ENCODE peak calls at places on chromosome 12, in five cellular contexts. Y is progenitor cell of endocrine pancreas, M is suprapubic skin, D is omental fat pad, P is AG09309. A is an unnamed sample.

GRCh38 chr12:87054225-87054624 is 798.0 kb upstream of the MGAT4C start:
- DNase-seq in Y (no peak), M (no peak), D (no peak), P (no peak), A (no peak)

GRCh38 chr12:19155981-19156734 is 26.6 kb downstream of the PLEKHA5 start:
- DNase-seq in Y (no peak), M (no peak), D (no peak), P (no peak), A (no peak)

GRCh38 chr12:34387711-34388635 is 365.7 kb downstream of the ALG10 start:
- DNase-seq in Y (no peak), M (no peak), D (no peak), P (no peak), A (no peak)

GRCh38 chr12:64157610-64158009 is 64.5 kb downstream of the KICS2 start:
- DNase-seq in Y (no peak), M (no peak), D (no peak), P (no peak), A (no peak)

GRCh38 chr12:12272869-12273268 is 6.0 kb upstream of the LRP6 start:
- DNase-seq in Y (no peak), M (no peak), D (no peak), P (no peak), A (no peak)

GRCh38 chr12:68106160-68106559 is 53.4 kb downstream of the IFNG start:
- DNase-seq in Y (no peak), M (no peak), D (no peak), P (peak), A (no peak)

GRCh38 chr12:122028165-122028591 is 6.5 kb downstream of the BCL7A start:
- DNase-seq in Y (no peak), M (no peak), D (no peak), P (no peak), A (no peak)

GRCh38 chr12:57452181-57452936 is 2.7 kb upstream of the INHBE start:
- DNase-seq in Y (no peak), M (no peak), D (no peak), P (peak), A (no peak)

GRCh38 chr12:49920241-49920914 is 16.7 kb upstream of the FAIM2 start:
- DNase-seq in Y (no peak), M (no peak), D (no peak), P (no peak), A (no peak)

GRCh38 chr12:3222935-3223334 is 145.8 kb downstream of the TSPAN9 start:
- DNase-seq in Y (no peak), M (no peak), D (no peak), P (no peak), A (no peak)

GRCh38 chr12:24198070-24198469 is 248.6 kb upstream of the SOX5 start:
- DNase-seq in Y (no peak), M (no peak), D (no peak), P (no peak), A (no peak)

GRCh38 chr12:117119592-117120198 is 20.5 kb upstream of the TESC start:
- DNase-seq in Y (peak), M (no peak), D (no peak), P (no peak), A (no peak)

GRCh38 chr12:124512667-124513296 is 54.6 kb downstream of the NCOR2 start:
- DNase-seq in Y (no peak), M (peak), D (peak), P (peak), A (no peak)

GRCh38 chr12:90074086-90074485 is 365.4 kb upstream of the ATP2B1 start:
- DNase-seq in Y (no peak), M (no peak), D (no peak), P (no peak), A (no peak)

GRCh38 chr12:90076851-90077319 is 368.2 kb upstream of the ATP2B1 start:
- DNase-seq in Y (no peak), M (no peak), D (no peak), P (no peak), A (no peak)

GRCh38 chr12:90079811-90080210 is 371.2 kb upstream of the ATP2B1 start:
- DNase-seq in Y (no peak), M (no peak), D (no peak), P (no peak), A (no peak)

GRCh38 chr12:90078344-90078743 is 369.7 kb upstream of the ATP2B1 start:
- DNase-seq in Y (no peak), M (no peak), D (no peak), P (no peak), A (no peak)

GRCh38 chr12:90075685-90076084 is 367.0 kb upstream of the ATP2B1 start:
- DNase-seq in Y (no peak), M (no peak), D (no peak), P (no peak), A (no peak)
- TF ChIP-seq CTCF in Y (no peak), M (no peak), D (no peak), P (no peak), A (no peak)

GRCh38 chr12:109927622-109928021 is 27.5 kb downstream of the TCHP start:
- DNase-seq in Y (no peak), M (peak), D (no peak), P (no peak), A (no peak)
- TF ChIP-seq CTCF in Y (peak), M (peak), D (no peak), P (peak), A (peak)

DNA sequence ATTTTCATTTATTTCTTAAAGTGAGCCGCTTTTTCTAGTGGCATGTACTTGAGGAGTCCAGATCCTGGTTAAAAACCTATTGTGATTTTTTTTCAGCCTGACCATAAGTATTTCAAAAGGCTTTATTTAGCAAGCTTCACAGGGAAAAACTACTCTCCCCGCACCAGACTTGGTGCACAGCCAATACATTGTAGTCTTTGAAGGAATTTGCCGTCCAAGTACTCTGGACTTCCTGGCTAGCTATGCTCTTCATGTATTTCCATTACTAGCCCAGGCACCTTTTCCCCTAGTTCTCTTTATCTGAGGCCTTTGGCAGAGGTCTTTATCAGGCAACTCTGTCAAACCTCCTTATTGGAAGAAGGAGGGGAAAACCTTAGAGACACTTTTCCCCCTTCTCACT is 234.7 kb downstream of the CCDC91 start:
- DNase-seq in Y (no peak), M (no peak), D (no peak), P (no peak), A (no peak)
- TF ChIP-seq CTCF in Y (no peak), M (no peak), D (no peak), P (no peak), A (no peak)

GRCh38 chr12:48286665-48287064 is 64.1 kb downstream of the ZNF641 start:
- DNase-seq in Y (no peak), M (no peak), D (no peak), P (no peak), A (no peak)
- TF ChIP-seq CTCF in Y (peak), M (no peak), D (no peak), P (peak), A (peak)

DNA sequence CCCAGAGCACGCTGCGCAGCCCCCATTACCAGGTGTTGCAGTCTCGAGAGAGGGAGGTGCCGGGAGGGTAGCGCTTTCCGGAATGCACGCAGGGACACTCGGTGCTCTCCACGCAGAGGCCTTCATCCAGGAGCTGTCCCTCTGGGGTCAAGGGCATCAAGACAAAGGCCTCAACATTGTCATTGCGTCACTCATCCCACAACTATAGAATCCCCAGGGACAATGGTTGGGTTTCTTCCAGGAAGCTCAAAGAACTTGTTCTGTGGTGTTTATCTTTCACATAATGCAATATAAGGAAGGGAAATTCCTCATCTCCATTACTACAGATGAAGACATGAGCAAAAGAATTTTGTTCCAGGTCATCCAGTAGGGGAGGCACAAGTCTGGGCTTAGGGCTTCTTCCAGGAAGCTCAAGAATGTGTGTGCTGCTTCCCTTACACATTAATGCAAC is 52.1 kb downstream of the VWF start:
- DNase-seq in Y (no peak), M (no peak), D (no peak), P (no peak), A (no peak)
- TF ChIP-seq CTCF in Y (no peak), M (no peak), D (no peak), P (peak), A (no peak)

GRCh38 chr12:111775205-111776193 is 8.8 kb downstream of the ALDH2 start:
- DNase-seq in Y (no peak), M (peak), D (peak), P (no peak), A (no peak)

GRCh38 chr12:111769599-111769998 is 2.9 kb downstream of the ALDH2 start:
- DNase-seq in Y (no peak), M (no peak), D (no peak), P (no peak), A (no peak)

GRCh38 chr12:111777345-111778045 is 10.8 kb downstream of the ALDH2 start:
- DNase-seq in Y (no peak), M (no peak), D (no peak), P (no peak), A (no peak)

GRCh38 chr12:111776836-111777344 is 10.2 kb downstream of the ALDH2 start:
- DNase-seq in Y (no peak), M (no peak), D (no peak), P (no peak), A (no peak)

GRCh38 chr12:111773801-111774551 is 7.2 kb downstream of the ALDH2 start:
- DNase-seq in Y (no peak), M (peak), D (no peak), P (peak), A (no peak)
- TF ChIP-seq CTCF in Y (no peak), M (no peak), D (no peak), P (no peak), A (no peak)

GRCh38 chr12:131710464-131711457 is at the start of gene SFSWAP:
- DNase-seq in Y (peak), M (no peak), D (no peak), P (peak), A (peak)
- TF ChIP-seq CTCF in Y (no peak), M (no peak), D (no peak), P (no peak), A (peak)

DNA sequence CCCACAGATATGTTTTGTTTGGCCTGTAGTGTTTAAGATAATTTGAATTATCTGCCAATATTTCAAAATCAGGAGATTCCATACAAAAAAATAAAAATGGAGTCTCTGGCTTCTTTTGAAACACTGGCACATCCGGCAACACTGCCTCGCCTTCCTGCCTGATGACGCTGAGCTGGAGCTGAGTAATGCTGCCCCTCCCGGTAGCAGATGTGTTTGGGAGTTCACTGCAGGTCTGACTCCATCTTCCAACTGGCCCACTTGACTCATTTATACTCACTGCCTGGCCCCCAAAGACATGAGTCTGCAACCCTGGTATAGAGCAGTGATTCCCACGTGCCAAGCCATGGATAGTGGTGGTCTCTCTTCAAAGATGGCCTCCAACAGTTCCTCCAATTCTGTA is 7.4 kb downstream of the CIT start:
- DNase-seq in Y (no peak), M (no peak), D (no peak), P (peak), A (no peak)
- TF ChIP-seq CTCF in Y (no peak), M (no peak), D (no peak), P (no peak), A (no peak)

A was measured in type B pancreatic cell.